ENCODE peak calls at places on chromosomes 3 and 15, in nine cellular contexts. B is uterus; A is left lung; T is CD8-positive, alpha-beta memory T cell; S is pancreas; X is heart right ventricle; M is hepatocyte; G is ovary; J is AG04450. Z is an unnamed sample.

GRCh38 chr15:101536875-101537405 is 47.4 kb upstream of the PCSK6 start:
- DNase-seq in A (no peak), G (no peak), J (no peak), M (no peak), B (no peak), S (no peak), T (no peak), X (no peak), Z (no peak)

GRCh38 chr3:111768571-111769100 is 90.4 kb upstream of the PHLDB2 start:
- DNase-seq in J (peak; percentile 43), M (peak; percentile 24), X (no peak), G (no peak), T (no peak), B (no peak), S (no peak), A (no peak), Z (no peak)

GRCh38 chr3:27963519-27963918 is 241.4 kb upstream of the EOMES start:
- DNase-seq in J (no peak), G (no peak), S (no peak), X (no peak), T (no peak), M (no peak), B (no peak), A (no peak), Z (no peak)

GRCh38 chr3:31958721-31959152 is 22.3 kb downstream of the OSBPL10 start:
- DNase-seq in X (no peak), J (no peak), G (no peak), B (no peak), M (peak; percentile 50), T (no peak), A (no peak), S (no peak), Z (no peak)

GRCh38 chr3:22012471-22012870 is 261.5 kb upstream of the ZNF385D start:
- DNase-seq in M (no peak), B (no peak), X (no peak), T (no peak), J (no peak), G (no peak), S (no peak), A (no peak), Z (no peak)

GRCh38 chr3:108125550-108126071 is 34.8 kb upstream of the CD47 start:
- DNase-seq in T (peak; percentile 35), J (no peak), M (no peak), S (no peak), G (no peak), A (no peak), B (no peak), X (no peak), Z (peak; percentile 81)

GRCh38 chr3:65503776-65504175 is 534.9 kb downstream of the MAGI1 start:
- DNase-seq in M (no peak), A (no peak), X (no peak), G (no peak), B (no peak), S (no peak), J (no peak), T (no peak), Z (no peak)

GRCh38 chr15:66369773-66370651 is 13.5 kb upstream of the TIPIN start:
- DNase-seq in X (no peak), B (no peak), M (no peak), S (no peak), G (no peak), A (no peak), J (no peak), T (no peak), Z (no peak)

GRCh38 chr3:169241928-169242751 is 421.4 kb downstream of the MECOM start:
- DNase-seq in T (no peak), A (peak; percentile 74), J (no peak), G (no peak), B (no peak), S (peak; percentile 11), M (peak; percentile 33), X (peak; percentile 47), Z (no peak)

GRCh38 chr15:63405159-63405558 is 23.5 kb upstream of the CA12 start:
- DNase-seq in J (no peak), T (no peak), A (no peak), B (no peak), M (no peak), G (no peak), S (no peak), X (no peak), Z (no peak)

GRCh38 chr3:115380883-115381572 is 233.9 kb upstream of the ZBTB20 start:
- DNase-seq in A (no peak), J (no peak), X (no peak), G (no peak), T (no peak), M (no peak), S (no peak), B (no peak), Z (no peak)

GRCh38 chr3:39919281-39919680 is 109.9 kb downstream of the MYRIP start:
- DNase-seq in J (no peak), B (no peak), S (no peak), T (no peak), M (no peak), G (no peak), A (no peak), X (no peak), Z (no peak)

GRCh38 chr3:168467085-168467714 is 371.5 kb upstream of the GOLIM4 start:
- DNase-seq in S (no peak), M (peak; percentile 50), T (no peak), X (no peak), B (no peak), A (no peak), G (no peak), J (peak; percentile 42), Z (no peak)

GRCh38 chr3:131903988-131904415 is 130.8 kb downstream of the CPNE4 start:
- DNase-seq in J (peak; percentile 98), X (no peak), B (no peak), G (no peak), T (no peak), S (no peak), A (no peak), M (peak; percentile 42), Z (no peak)

GRCh38 chr3:39499651-39500273 is 32.3 kb downstream of the MOBP start:
- DNase-seq in T (no peak), G (no peak), J (no peak), M (no peak), S (no peak), B (no peak), X (no peak), A (no peak), Z (no peak)

DNA sequence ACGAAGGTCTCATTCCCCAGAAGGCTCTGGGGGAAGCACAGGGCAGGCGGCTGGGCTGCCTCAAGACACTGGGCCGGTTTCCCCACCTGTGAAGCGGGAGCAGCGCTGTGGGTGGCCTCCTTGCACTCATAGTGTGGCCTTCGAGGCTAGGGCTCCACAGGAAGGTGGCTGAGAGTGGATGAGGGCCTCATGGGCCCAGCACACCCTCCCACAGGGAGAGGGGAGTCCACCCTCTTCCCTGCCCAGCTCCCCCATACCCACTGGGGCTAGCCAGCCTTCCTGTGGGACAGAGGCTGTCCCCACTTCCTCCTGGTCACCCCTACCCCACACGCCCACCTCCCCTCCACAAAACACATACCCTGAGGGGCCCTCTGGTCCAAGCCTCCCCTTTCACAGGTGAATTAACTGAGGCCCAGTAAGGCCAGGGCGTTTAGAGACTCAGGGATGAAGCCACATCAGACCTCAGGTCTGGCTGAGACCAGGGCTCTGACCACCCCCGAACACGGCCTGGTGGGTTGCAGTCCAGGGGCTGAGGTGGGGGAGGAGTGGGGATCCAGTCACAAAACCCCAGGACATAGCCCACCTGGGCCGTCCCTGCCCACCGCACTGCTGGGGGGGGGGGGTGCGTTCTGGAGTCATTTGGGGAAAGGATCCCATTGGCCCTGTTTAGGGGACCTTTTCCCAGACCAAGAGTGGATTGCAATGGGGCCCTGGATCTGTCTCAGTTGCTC is 1.1 kb downstream of the ANPEP start:
- DNase-seq in A (no peak), T (no peak), M (no peak), X (no peak), G (no peak), J (no peak), S (no peak), B (no peak), Z (no peak)
- H3K4me3 ChIP-seq in A (no peak overlapping the region), T (no peak overlapping the region), M (peak overlapping the region; percentile 67), X (peak overlapping the region; percentile 61), G (no peak overlapping the region), J (peak overlapping the region; percentile 74), S (no peak overlapping the region), B (no peak overlapping the region), Z (no peak overlapping the region)

GRCh38 chr15:86595741-86596140 is 516.1 kb downstream of the AGBL1 start:
- DNase-seq in J (no peak), S (no peak), G (no peak), M (no peak), B (no peak), T (no peak), A (no peak), X (no peak), Z (no peak)

GRCh38 chr15:86588413-86588812 is 508.7 kb downstream of the AGBL1 start:
- DNase-seq in B (no peak), M (no peak), X (no peak), T (no peak), J (no peak), S (no peak), G (no peak), A (no peak), Z (no peak)

GRCh38 chr15:86590461-86590860 is 510.8 kb downstream of the AGBL1 start:
- DNase-seq in A (no peak), B (no peak), G (no peak), J (no peak), X (no peak), S (no peak), T (no peak), M (no peak), Z (no peak)

GRCh38 chr15:86591994-86592746 is 512.5 kb downstream of the AGBL1 start:
- DNase-seq in J (no peak), A (peak; percentile 20), X (peak; percentile 73), S (no peak), G (no peak), T (no peak), M (no peak), B (no peak), Z (no peak)

GRCh38 chr15:86591158-86591557 is 511.5 kb downstream of the AGBL1 start:
- DNase-seq in B (no peak), S (no peak), X (no peak), J (no peak), A (no peak), G (no peak), M (no peak), T (no peak), Z (no peak)
- H3K9me3 ChIP-seq in B (no peaks in the 10 kb centered on the region), S (no peaks in the 10 kb centered on the region), X (no peaks in the 10 kb centered on the region), J (peaks cover 8% of the 10 kb centered on the region), A (no peaks in the 10 kb centered on the region), G (no peaks in the 10 kb centered on the region), M (no peaks in the 10 kb centered on the region), T (no peaks in the 10 kb centered on the region), Z (no peaks in the 10 kb centered on the region)

GRCh38 chr15:45118131-45118588 is 4.0 kb downstream of the DUOXA2 start:
- DNase-seq in X (peak; percentile 81), A (peak; percentile 83), T (peak; percentile 68), S (peak; percentile 84), J (peak; percentile 76), M (peak; percentile 96), B (peak; percentile 77), G (peak; percentile 82), Z (peak; percentile 70)
- H3K4me3 ChIP-seq in X (peak overlapping the region; percentile 40), A (no peak overlapping the region), T (peak overlapping the region; percentile 55), S (no peak overlapping the region), J (no peak overlapping the region), M (no peak overlapping the region), B (no peak overlapping the region), G (no peak overlapping the region), Z (peak overlapping the region; percentile 34)

DNA sequence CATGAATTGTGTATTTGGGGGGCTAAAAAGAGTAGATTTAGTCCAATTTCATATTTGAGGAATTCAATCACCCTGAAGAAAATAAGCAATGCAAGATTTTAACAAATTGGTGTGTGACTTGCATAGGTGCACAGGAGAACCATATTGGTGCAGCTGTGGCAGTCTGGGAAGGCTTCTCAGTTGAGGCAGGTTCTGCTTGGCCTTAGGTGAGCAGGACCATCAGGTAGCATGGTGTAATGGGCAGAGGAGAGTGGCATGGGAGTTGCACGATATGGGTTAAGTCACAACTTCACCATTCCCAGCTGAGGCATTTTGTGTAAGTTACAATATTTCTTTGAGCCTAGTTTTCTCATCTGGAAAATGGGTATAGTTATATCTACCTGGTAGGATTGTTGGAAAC is 10.5 kb downstream of the EBLN2 start:
- DNase-seq in B (no peak), A (no peak), G (no peak), M (no peak), J (no peak), X (no peak), T (no peak), S (no peak), Z (no peak)
- H3K9me3 ChIP-seq in B (no peaks in the 10 kb centered on the region), A (no peaks in the 10 kb centered on the region), G (no peaks in the 10 kb centered on the region), M (no peaks in the 10 kb centered on the region), J (no peaks in the 10 kb centered on the region), X (no peaks in the 10 kb centered on the region), T (no peaks in the 10 kb centered on the region), S (no peaks in the 10 kb centered on the region), Z (no peaks in the 10 kb centered on the region)

Z was measured in naive thymus-derived CD4-positive, alpha-beta T cell.